ENCODE peak calls at places on chromosomes 4 and X, in four cellular contexts. A is GM12878; Q is thoracic aorta; K is CD8-positive, alpha-beta memory T cell. X is an unnamed sample.

GRCh38 chr4:76813070-76813469 is 84.9 kb downstream of the SOWAHB start:
- DNase-seq in Q (no peak), A (no peak), K (no peak), X (no peak)

GRCh38 chr4:53321151-53321987 is 44.5 kb downstream of the SCFD2 start:
- DNase-seq in Q (no peak), K (no peak), A (no peak), X (no peak)

GRCh38 chrX:614136-614535 is 16.5 kb upstream of the SHOX start:
- DNase-seq in Q (no peak), A (no peak), K (no peak), X (no peak)

GRCh38 chr4:4574792-4575191 is 32.9 kb upstream of the STX18 start:
- DNase-seq in K (peak; percentile 59), Q (peak; percentile 46), A (no peak), X (peak; percentile 54)

GRCh38 chr4:93444860-93445259 is 383.7 kb upstream of the ATOH1 start:
- DNase-seq in Q (no peak), K (no peak), A (no peak), X (no peak)

GRCh38 chrX:129777218-129777768 is 2.5 kb upstream of the SASH3 start:
- DNase-seq in A (no peak), Q (no peak), K (peak; percentile 85), X (peak; percentile 80)

GRCh38 chr4:7288751-7289523 is 96.6 kb downstream of the SORCS2 start:
- DNase-seq in A (no peak), K (no peak), Q (no peak), X (no peak)

GRCh38 chr4:13580018-13580417 is 35.7 kb upstream of the NKX3-2 start:
- DNase-seq in Q (no peak), K (no peak), A (no peak), X (no peak)

GRCh38 chr4:5967783-5968182 is 50.4 kb downstream of the C4orf50 start:
- DNase-seq in A (no peak), Q (no peak), K (no peak), X (no peak)

GRCh38 chr4:973431-974397 is at the start of gene DGKQ:
- DNase-seq in Q (peak; percentile 43), K (peak; percentile 92), A (no peak), X (peak; percentile 75)

GRCh38 chr4:41323706-41324105 is 67.0 kb downstream of the UCHL1 start:
- DNase-seq in A (no peak), K (no peak), Q (no peak), X (no peak)

GRCh38 chr4:105154576-105154975 is 7.9 kb downstream of the TET2 start:
- DNase-seq in K (no peak), Q (no peak), A (no peak), X (no peak)

GRCh38 chr4:128879971-128880370 is 70.5 kb downstream of the JADE1 start:
- DNase-seq in A (no peak), Q (no peak), K (no peak), X (no peak)

GRCh38 chr4:81631958-81632439 is 160.3 kb upstream of the RASGEF1B start:
- DNase-seq in Q (no peak), A (no peak), K (no peak), X (no peak)

GRCh38 chr4:150033937-150034336 is 44.3 kb upstream of the DCLK2 start:
- DNase-seq in A (no peak), K (no peak), Q (no peak), X (no peak)

GRCh38 chrX:93695981-93696380 is 22.0 kb downstream of the FAM133A start:
- DNase-seq in Q (no peak), A (no peak), K (no peak), X (no peak)

GRCh38 chr4:139461022-139461421 is 7.1 kb downstream of the RAB33B start:
- DNase-seq in Q (no peak), K (no peak), A (no peak), X (no peak)
- H3K4me1 ChIP-seq in Q (peaks cover 42% of the 10 kb centered on the region), K (peaks cover 25% of the 10 kb centered on the region), A (peaks cover 3% of the 10 kb centered on the region), X (peaks cover 11% of the 10 kb centered on the region)

DNA sequence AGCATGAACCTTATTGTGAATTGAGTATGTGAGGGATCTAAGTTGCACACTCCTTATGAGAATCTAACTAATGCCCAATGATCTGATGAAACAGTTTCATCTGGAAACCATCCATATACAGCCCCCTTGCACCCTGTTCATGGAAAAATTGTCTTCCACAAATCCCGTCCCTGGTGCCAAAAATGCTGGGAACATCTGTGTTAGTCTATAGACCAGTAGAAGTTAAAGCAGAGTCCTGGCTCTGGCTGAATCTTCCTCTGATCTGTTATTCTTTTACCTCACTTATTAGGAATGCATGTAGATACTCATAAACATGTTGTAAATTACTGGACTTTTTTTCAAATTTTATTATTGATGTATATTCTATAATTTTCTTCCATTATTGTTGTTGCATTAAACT is 29.2 kb downstream of the SULT1B1 start:
- DNase-seq in K (no peak), A (no peak), Q (no peak), X (no peak)
- H3K4me1 ChIP-seq in K (no peaks in the 10 kb centered on the region), A (no peaks in the 10 kb centered on the region), Q (no peaks in the 10 kb centered on the region), X (no peaks in the 10 kb centered on the region)

GRCh38 chr4:98625399-98625798 is 33.0 kb downstream of the TSPAN5 start:
- DNase-seq in A (no peak), Q (no peak), K (no peak), X (no peak)
- H3K4me1 ChIP-seq in A (no peaks in the 10 kb centered on the region), Q (peaks cover 26% of the 10 kb centered on the region), K (no peaks in the 10 kb centered on the region), X (no peaks in the 10 kb centered on the region)

GRCh38 chr4:87035881-87036509 is 101.2 kb downstream of the AFF1 start:
- DNase-seq in A (no peak), K (no peak), Q (no peak), X (no peak)
- H3K4me1 ChIP-seq in A (peaks cover 54% of the 10 kb centered on the region), K (peaks cover 40% of the 10 kb centered on the region), Q (peaks cover 53% of the 10 kb centered on the region), X (peaks cover 4% of the 10 kb centered on the region)

GRCh38 chrX:40084471-40084870 is 13.3 kb downstream of the BCOR start:
- DNase-seq in K (no peak), Q (no peak), A (no peak), X (no peak)
- H3K4me1 ChIP-seq in K (peaks cover 47% of the 10 kb centered on the region), Q (peaks cover 17% of the 10 kb centered on the region), A (no peaks in the 10 kb centered on the region), X (peaks cover 10% of the 10 kb centered on the region)

GRCh38 chrX:123975180-123975579 is 13.7 kb downstream of the STAG2 start:
- DNase-seq in A (no peak), Q (no peak), K (no peak), X (no peak)
- H3K4me1 ChIP-seq in A (no peaks in the 10 kb centered on the region), Q (peaks cover 3% of the 10 kb centered on the region), K (peaks cover 33% of the 10 kb centered on the region), X (peaks cover 5% of the 10 kb centered on the region)